ENCODE peak calls at places on chromosomes 3 and 15, in nine cellular contexts. T is body of pancreas, R is K562, Y is adrenal gland, L is endothelial cell of umbilical vein, U is upper lobe of left lung, X is Peyer's patch, E is esophagus squamous epithelium, N is transverse colon. Z is an unnamed sample. For H3K36me3, the result is how much of the 10 kb centered on the place peaks cover.

GRCh38 chr3:104596054-104596453 is 770.7 kb upstream of the ALCAM start:
- DNase-seq in R (no peak), E (no peak), N (no peak), U (no peak), L (no peak), T (no peak), Y (no peak), X (no peak), Z (no peak)

GRCh38 chr3:45915518-45916231 is 27.6 kb upstream of the CXCR6 start:
- DNase-seq in X (peak), T (no peak), R (peak), E (no peak), U (peak), Y (peak), L (no peak), N (peak), Z (no peak)

GRCh38 chr15:57281357-57281756 is 94.9 kb upstream of the CGNL1 start:
- DNase-seq in U (no peak), L (no peak), X (peak), N (no peak), Y (no peak), T (no peak), E (no peak), R (no peak), Z (no peak)

GRCh38 chr15:58159827-58160386 is 21.7 kb downstream of the AQP9 start:
- DNase-seq in N (no peak), R (no peak), L (peak), U (no peak), X (no peak), T (no peak), Y (no peak), E (no peak), Z (no peak)

GRCh38 chr3:46228259-46229222 is 13.7 kb upstream of the CCR3 start:
- DNase-seq in T (peak), L (no peak), E (no peak), Y (no peak), U (no peak), N (no peak), R (peak), X (no peak), Z (no peak)

GRCh38 chr3:147945968-147946519 is 536.9 kb downstream of the ZIC1 start:
- DNase-seq in T (peak), L (peak), Y (peak), N (peak), U (peak), X (no peak), E (no peak), R (no peak), Z (no peak)

GRCh38 chr3:46334911-46335478 is 18.9 kb upstream of the CCR2 start:
- DNase-seq in E (no peak), T (no peak), R (no peak), N (no peak), Y (no peak), L (no peak), X (no peak), U (no peak), Z (no peak)

GRCh38 chr3:157073810-157074209 is 86.1 kb downstream of the CCNL1 start:
- DNase-seq in U (no peak), L (peak), Y (no peak), E (no peak), R (no peak), N (no peak), X (no peak), T (no peak), Z (no peak)

GRCh38 chr3:31567036-31567435 is 34.3 kb downstream of the STT3B start:
- DNase-seq in X (peak), T (no peak), Y (no peak), E (no peak), L (no peak), U (no peak), R (peak), N (no peak), Z (no peak)

GRCh38 chr3:156772588-156773206 is 53.5 kb upstream of the LEKR1 start:
- DNase-seq in T (peak), R (no peak), N (no peak), E (no peak), Y (no peak), X (no peak), L (peak), U (no peak), Z (no peak)

GRCh38 chr3:100288288-100288894 is 27.6 kb downstream of the TBC1D23 start:
- DNase-seq in Y (no peak), T (no peak), X (no peak), L (no peak), E (no peak), N (no peak), R (no peak), U (no peak), Z (no peak)

GRCh38 chr15:66481107-66481856 is 16.3 kb downstream of the SNAPC5 start:
- DNase-seq in U (no peak), X (no peak), L (no peak), E (no peak), T (no peak), Y (no peak), N (no peak), R (peak), Z (no peak)

GRCh38 chr3:38805765-38806386 is 10.1 kb downstream of the SCN10A start:
- DNase-seq in T (peak), L (peak), R (peak), Y (peak), X (no peak), N (peak), E (no peak), U (no peak), Z (no peak)

GRCh38 chr3:18559323-18559972 is 134.3 kb upstream of the SATB1 start:
- DNase-seq in R (peak), Y (no peak), X (no peak), U (peak), N (peak), E (no peak), T (peak), L (no peak), Z (no peak)

GRCh38 chr3:120492103-120492502 is 41.3 kb upstream of the FSTL1 start:
- DNase-seq in Y (no peak), X (no peak), U (no peak), N (no peak), T (no peak), E (no peak), L (no peak), R (no peak), Z (no peak)

GRCh38 chr3:37986479-37987314 is 3.9 kb upstream of the VILL start:
- DNase-seq in T (peak), X (no peak), Y (peak), E (no peak), U (peak), L (peak), N (peak), R (peak), Z (no peak)

GRCh38 chr15:26665950-26666921 is 106.6 kb downstream of the GABRB3 start:
- DNase-seq in T (no peak), E (no peak), R (peak), X (no peak), U (no peak), L (no peak), Y (no peak), N (no peak), Z (no peak)

GRCh38 chr15:79047676-79048439 is 42.7 kb downstream of the RASGRF1 start:
- DNase-seq in X (no peak), L (no peak), Y (no peak), R (no peak), E (no peak), T (no peak), N (no peak), U (no peak), Z (no peak)

GRCh38 chr3:57065588-57065987 is 5.1 kb downstream of the SPATA12 start:
- DNase-seq in T (no peak), N (no peak), L (no peak), Y (no peak), R (no peak), X (no peak), E (no peak), U (no peak), Z (no peak)

GRCh38 chr3:16179261-16179660 is 4.8 kb downstream of the GALNT15 start:
- DNase-seq in Y (no peak), N (no peak), X (no peak), T (no peak), U (no peak), E (no peak), L (no peak), R (no peak), Z (no peak)

GRCh38 chr3:112653209-112653871 is 12.4 kb upstream of the CCDC80 start:
- DNase-seq in T (no peak), X (no peak), L (no peak), U (no peak), Y (no peak), N (no peak), R (no peak), E (no peak), Z (no peak)

GRCh38 chr3:38793721-38794120 is 22.3 kb downstream of the SCN10A start:
- DNase-seq in N (no peak), E (no peak), U (no peak), X (no peak), L (no peak), R (no peak), T (no peak), Y (no peak), Z (no peak)

DNA sequence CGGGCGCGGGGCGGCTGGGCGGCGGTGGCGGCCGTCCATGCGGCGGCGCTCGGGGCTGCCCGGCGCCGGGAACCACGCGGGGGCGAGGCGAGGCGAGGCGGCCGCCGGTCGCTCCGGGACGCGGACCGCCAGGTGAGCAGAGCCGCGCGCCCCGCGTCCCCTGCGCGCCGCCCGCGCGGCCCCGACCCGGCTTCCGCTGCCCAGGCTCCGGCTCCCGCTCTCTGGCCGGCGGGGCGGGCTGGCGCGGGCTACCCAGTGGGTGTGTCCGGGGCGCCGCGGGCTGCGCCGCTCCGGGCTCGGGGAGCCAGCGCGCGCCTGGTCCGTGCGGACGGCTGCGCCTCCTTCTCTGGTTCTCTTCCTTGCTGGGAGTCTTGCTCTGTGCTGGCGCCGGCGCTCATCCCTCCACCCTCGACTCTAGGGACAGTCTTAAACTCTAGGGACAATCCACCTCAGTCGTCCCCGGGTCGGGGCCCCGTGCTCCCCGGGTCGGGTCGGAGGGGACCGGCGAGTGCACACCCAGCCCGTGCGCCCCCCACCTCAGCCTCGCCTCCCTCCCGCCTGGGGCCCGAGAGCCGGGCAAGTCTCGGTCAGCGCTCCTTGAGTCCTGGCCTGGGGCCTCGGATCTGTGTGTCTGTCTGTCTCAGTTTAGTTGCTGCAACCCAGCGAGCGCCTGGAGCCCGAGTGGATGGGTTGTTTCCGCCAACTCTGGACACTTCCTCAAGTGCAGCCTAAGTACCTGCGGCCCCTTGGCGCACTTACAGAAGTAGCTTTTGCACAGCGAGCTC is 488 bp downstream of the THSD4 start:
- DNase-seq in Y (peak), R (no peak), U (peak), E (no peak), L (no peak), X (no peak), N (peak), T (peak), Z (peak)
- TF ChIP-seq POLR2A in Y (no peak), R (no peak), U (no peak), E (no peak), L (peak), X (no peak), N (peak), T (peak), Z (no peak)

GRCh38 chr15:65289261-65289854 is 2.7 kb upstream of the PARP16 start:
- DNase-seq in E (no peak), T (no peak), R (no peak), N (no peak), X (no peak), L (no peak), U (no peak), Y (no peak), Z (no peak)

GRCh38 chr15:65287515-65287845 is 797 bp upstream of the PARP16 start:
- DNase-seq in U (no peak), N (no peak), X (no peak), L (no peak), E (no peak), T (no peak), R (no peak), Y (no peak), Z (no peak)

GRCh38 chr15:65285291-65286068 is 1.2 kb downstream of the PARP16 start:
- DNase-seq in U (no peak), X (no peak), Y (no peak), N (no peak), R (no peak), E (no peak), L (no peak), T (no peak), Z (no peak)

GRCh38 chr15:65286069-65286703 is 497 bp downstream of the PARP16 start:
- DNase-seq in E (no peak), R (peak), N (peak), L (peak), Y (no peak), U (peak), T (peak), X (peak), Z (peak)

DNA sequence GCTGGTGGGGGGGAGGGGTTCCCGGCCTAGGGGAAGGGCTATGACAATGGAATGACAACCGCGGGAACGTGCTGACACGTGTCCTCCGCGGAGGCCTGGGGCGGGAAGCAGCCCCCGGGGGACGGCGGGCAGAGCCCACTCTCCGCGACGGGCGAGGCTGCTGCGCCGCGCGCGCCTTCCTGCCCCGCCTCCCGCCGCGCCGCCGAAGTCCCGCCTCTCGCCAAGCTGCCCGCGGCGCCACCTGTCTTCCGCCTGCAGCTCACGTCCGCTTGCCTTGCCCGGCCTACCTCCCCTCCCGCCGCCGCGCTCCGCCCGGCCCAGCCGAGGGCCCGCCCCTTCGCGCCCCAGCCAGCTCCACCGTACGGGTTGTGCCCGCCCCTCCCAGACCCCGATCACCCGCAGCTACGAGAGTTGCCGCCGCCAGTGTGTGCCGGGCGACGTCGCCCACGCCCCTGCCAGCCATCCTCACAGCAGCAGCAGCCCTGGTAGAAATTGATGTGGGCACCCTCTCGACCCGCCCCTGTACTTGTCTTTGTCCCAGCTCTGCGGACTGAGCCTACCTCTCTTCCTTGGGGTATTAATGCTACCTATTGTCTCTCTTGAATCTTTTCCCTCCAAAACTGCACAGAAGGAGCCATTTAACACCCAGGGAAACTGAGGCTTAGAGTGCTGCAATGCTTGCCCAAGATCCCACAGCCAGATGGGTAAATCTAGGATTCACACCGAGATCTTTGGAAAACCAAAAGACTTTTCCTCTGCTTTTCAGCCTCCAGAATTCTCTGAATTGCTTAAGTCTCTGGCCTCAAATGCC is at the start of gene PARP16:
- DNase-seq in N (peak), T (peak), U (peak), L (peak), E (peak), X (peak), R (peak), Y (peak), Z (peak)
- TF ChIP-seq CTCF in N (peak), T (peak), U (peak), L (no peak), E (peak), X (peak), R (no peak), Y (no peak), Z (peak)

GRCh38 chr15:39968273-39969001 is 34.5 kb downstream of the EIF2AK4 start:
- DNase-seq in R (no peak), T (no peak), L (no peak), Y (no peak), X (no peak), N (no peak), E (no peak), U (no peak), Z (no peak)

GRCh38 chr15:39966521-39966920 is 32.6 kb downstream of the EIF2AK4 start:
- DNase-seq in X (no peak), U (no peak), T (no peak), N (no peak), E (no peak), R (no peak), Y (no peak), L (no peak), Z (no peak)

GRCh38 chr15:39969002-39969394 is 35.1 kb downstream of the EIF2AK4 start:
- DNase-seq in T (no peak), R (no peak), E (no peak), U (no peak), X (no peak), Y (no peak), L (no peak), N (no peak), Z (no peak)

GRCh38 chr15:39974656-39975230 is 40.8 kb downstream of the EIF2AK4 start:
- DNase-seq in R (no peak), N (no peak), Y (no peak), E (no peak), U (no peak), T (no peak), X (no peak), L (no peak), Z (no peak)

DNA sequence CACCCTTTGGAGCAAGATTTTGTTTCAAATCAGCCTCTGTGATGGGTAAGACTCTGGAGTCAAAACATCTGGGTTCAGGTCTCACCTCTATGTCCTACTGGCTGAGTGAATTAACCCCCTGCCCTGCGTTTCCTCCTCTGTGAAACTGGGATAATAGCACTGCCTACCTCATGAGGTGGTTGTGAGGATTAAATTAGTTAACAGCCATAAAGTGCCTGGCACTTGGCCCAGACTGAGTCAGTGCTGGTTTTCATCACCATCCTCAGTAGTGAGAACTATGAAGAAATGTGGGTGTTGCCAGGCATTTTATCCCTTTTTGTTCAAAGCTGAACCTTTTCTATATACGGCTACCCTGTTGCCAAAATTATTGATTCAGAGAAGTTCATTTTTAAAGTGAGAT is 36.0 kb downstream of the EIF2AK4 start:
- DNase-seq in L (peak), E (no peak), T (peak), R (no peak), N (peak), Y (no peak), U (peak), X (no peak), Z (no peak)
- H3K36me3 ChIP-seq in L (under half), E (half or more), T (under half), R (half or more), N (under half), Y (under half), U (under half), X (under half), Z (under half)

GRCh38 chr15:52104532-52105004 is 8.0 kb downstream of the BCL2L10 start:
- DNase-seq in T (no peak), R (no peak), L (no peak), U (no peak), Y (no peak), X (peak), N (no peak), E (no peak), Z (no peak)
- TF ChIP-seq POLR2A in T (no peak), R (no peak), L (no peak), U (no peak), Y (no peak), X (no peak), N (no peak), E (no peak), Z (no peak)

Z was measured in gastrocnemius medialis.